ENCODE peak calls at places on chromosomes 13 and 19, in five cellular contexts. One of them, this sample, is unnamed.

GRCh38 chr19:28560786-28561185 is 652.2 kb downstream of the UQCRFS1 start:
- DNase-seq in CD8-positive, alpha-beta memory T cell: no peak
- DNase-seq in pancreas: no peak
- DNase-seq in astrocyte: no peak
- DNase-seq in thoracic aorta: no peak
- DNase-seq in this sample: no peak

GRCh38 chr19:29277107-29277506 is 64.2 kb upstream of the UQCRFS1 start:
- DNase-seq in astrocyte: no peak
- DNase-seq in CD8-positive, alpha-beta memory T cell: peak
- DNase-seq in pancreas: no peak
- DNase-seq in thoracic aorta: no peak
- DNase-seq in this sample: no peak

GRCh38 chr13:61908906-61909305 is 493.3 kb upstream of the PCDH20 start:
- DNase-seq in thoracic aorta: no peak
- DNase-seq in astrocyte: no peak
- DNase-seq in pancreas: no peak
- DNase-seq in CD8-positive, alpha-beta memory T cell: no peak
- DNase-seq in this sample: no peak

GRCh38 chr13:74061939-74062595 is 72.1 kb downstream of the KLF12 start:
- DNase-seq in pancreas: no peak
- DNase-seq in thoracic aorta: no peak
- DNase-seq in CD8-positive, alpha-beta memory T cell: no peak
- DNase-seq in astrocyte: peak
- DNase-seq in this sample: no peak

GRCh38 chr13:30715837-30716236 is 19.5 kb upstream of the ALOX5AP start:
- DNase-seq in CD8-positive, alpha-beta memory T cell: no peak
- DNase-seq in pancreas: no peak
- DNase-seq in astrocyte: no peak
- DNase-seq in thoracic aorta: no peak
- DNase-seq in this sample: peak

GRCh38 chr19:31419871-31420430 is 70.7 kb upstream of the TSHZ3 start:
- DNase-seq in pancreas: no peak
- DNase-seq in CD8-positive, alpha-beta memory T cell: no peak
- DNase-seq in thoracic aorta: no peak
- DNase-seq in astrocyte: no peak
- DNase-seq in this sample: no peak

GRCh38 chr13:79631260-79631659 is 150.3 kb downstream of the NDFIP2 start:
- DNase-seq in thoracic aorta: no peak
- DNase-seq in pancreas: no peak
- DNase-seq in astrocyte: peak
- DNase-seq in CD8-positive, alpha-beta memory T cell: no peak
- DNase-seq in this sample: peak

GRCh38 chr13:45895880-45896279 is 44.3 kb upstream of the SIAH3 start:
- DNase-seq in CD8-positive, alpha-beta memory T cell: no peak
- DNase-seq in thoracic aorta: no peak
- DNase-seq in pancreas: no peak
- DNase-seq in astrocyte: no peak
- DNase-seq in this sample: no peak

GRCh38 chr19:10863107-10863700 is 8.1 kb upstream of the CARM1 start:
- DNase-seq in thoracic aorta: no peak
- DNase-seq in pancreas: peak
- DNase-seq in CD8-positive, alpha-beta memory T cell: no peak
- DNase-seq in astrocyte: peak
- DNase-seq in this sample: peak

GRCh38 chr13:27536361-27537101 is 83.8 kb downstream of the LNX2 start:
- DNase-seq in CD8-positive, alpha-beta memory T cell: no peak
- DNase-seq in thoracic aorta: no peak
- DNase-seq in astrocyte: no peak
- DNase-seq in pancreas: no peak
- DNase-seq in this sample: peak

GRCh38 chr13:33677215-33677614 is 140.7 kb upstream of the RFC3 start:
- DNase-seq in thoracic aorta: no peak
- DNase-seq in astrocyte: no peak
- DNase-seq in CD8-positive, alpha-beta memory T cell: no peak
- DNase-seq in pancreas: no peak
- DNase-seq in this sample: no peak

GRCh38 chr13:113915012-113915763 is 51.3 kb upstream of the GAS6 start:
- DNase-seq in astrocyte: no peak
- DNase-seq in CD8-positive, alpha-beta memory T cell: no peak
- DNase-seq in thoracic aorta: no peak
- DNase-seq in pancreas: no peak
- DNase-seq in this sample: no peak

GRCh38 chr13:99199541-99200432 is 867 bp upstream of the UBAC2 start:
- DNase-seq in pancreas: no peak
- DNase-seq in CD8-positive, alpha-beta memory T cell: no peak
- DNase-seq in thoracic aorta: no peak
- DNase-seq in astrocyte: no peak
- DNase-seq in this sample: no peak

GRCh38 chr19:6228523-6229215 is 51.1 kb downstream of the MLLT1 start:
- DNase-seq in astrocyte: peak
- DNase-seq in thoracic aorta: no peak
- DNase-seq in pancreas: no peak
- DNase-seq in CD8-positive, alpha-beta memory T cell: no peak
- DNase-seq in this sample: no peak

GRCh38 chr19:2055871-2056809 is 5.1 kb upstream of the MKNK2 start:
- DNase-seq in pancreas: no peak
- DNase-seq in CD8-positive, alpha-beta memory T cell: no peak
- DNase-seq in astrocyte: peak
- DNase-seq in thoracic aorta: no peak
- DNase-seq in this sample: peak

GRCh38 chr13:59425211-59425721 is 738.5 kb downstream of the DIAPH3 start:
- DNase-seq in CD8-positive, alpha-beta memory T cell: no peak
- DNase-seq in thoracic aorta: no peak
- DNase-seq in astrocyte: peak
- DNase-seq in pancreas: no peak
- DNase-seq in this sample: peak

GRCh38 chr19:1756705-1757445 is 3.6 kb downstream of the ONECUT3 start:
- DNase-seq in CD8-positive, alpha-beta memory T cell: no peak
- DNase-seq in pancreas: no peak
- DNase-seq in thoracic aorta: no peak
- DNase-seq in astrocyte: no peak
- DNase-seq in this sample: no peak

GRCh38 chr19:51754770-51755169 is 3.1 kb upstream of the FPR1 start:
- DNase-seq in astrocyte: no peak
- DNase-seq in CD8-positive, alpha-beta memory T cell: no peak
- DNase-seq in thoracic aorta: no peak
- DNase-seq in pancreas: no peak
- DNase-seq in this sample: no peak

GRCh38 chr13:82797876-82798275 is 1084.4 kb downstream of the SLITRK1 start:
- DNase-seq in thoracic aorta: no peak
- DNase-seq in CD8-positive, alpha-beta memory T cell: no peak
- DNase-seq in astrocyte: no peak
- DNase-seq in pancreas: no peak
- DNase-seq in this sample: no peak

GRCh38 chr19:48424694-48425219 is 21.0 kb upstream of the GRWD1 start:
- DNase-seq in thoracic aorta: no peak
- DNase-seq in CD8-positive, alpha-beta memory T cell: no peak
- DNase-seq in pancreas: no peak
- DNase-seq in astrocyte: peak
- DNase-seq in this sample: peak

GRCh38 chr13:87498681-87499080 is 172.5 kb upstream of the SLITRK5 start:
- DNase-seq in CD8-positive, alpha-beta memory T cell: no peak
- DNase-seq in pancreas: no peak
- DNase-seq in astrocyte: peak
- DNase-seq in thoracic aorta: no peak
- DNase-seq in this sample: peak

GRCh38 chr13:112001571-112001970 is 65.4 kb upstream of the SOX1 start:
- DNase-seq in CD8-positive, alpha-beta memory T cell: no peak
- DNase-seq in pancreas: no peak
- DNase-seq in thoracic aorta: no peak
- DNase-seq in astrocyte: no peak
- DNase-seq in this sample: no peak

GRCh38 chr13:110229905-110230563 is 76.9 kb downstream of the COL4A1 start:
- DNase-seq in CD8-positive, alpha-beta memory T cell: no peak
- DNase-seq in pancreas: no peak
- DNase-seq in thoracic aorta: no peak
- DNase-seq in astrocyte: no peak
- DNase-seq in this sample: no peak

GRCh38 chr19:50835103-50835784 is 1.9 kb upstream of the KLK15 start:
- DNase-seq in thoracic aorta: no peak
- DNase-seq in CD8-positive, alpha-beta memory T cell: no peak
- DNase-seq in astrocyte: no peak
- DNase-seq in pancreas: no peak
- DNase-seq in this sample: peak

GRCh38 chr19:31226536-31226935 is 122.7 kb downstream of the TSHZ3 start:
- DNase-seq in thoracic aorta: no peak
- DNase-seq in CD8-positive, alpha-beta memory T cell: no peak
- DNase-seq in astrocyte: no peak
- DNase-seq in pancreas: no peak
- DNase-seq in this sample: no peak

DNA sequence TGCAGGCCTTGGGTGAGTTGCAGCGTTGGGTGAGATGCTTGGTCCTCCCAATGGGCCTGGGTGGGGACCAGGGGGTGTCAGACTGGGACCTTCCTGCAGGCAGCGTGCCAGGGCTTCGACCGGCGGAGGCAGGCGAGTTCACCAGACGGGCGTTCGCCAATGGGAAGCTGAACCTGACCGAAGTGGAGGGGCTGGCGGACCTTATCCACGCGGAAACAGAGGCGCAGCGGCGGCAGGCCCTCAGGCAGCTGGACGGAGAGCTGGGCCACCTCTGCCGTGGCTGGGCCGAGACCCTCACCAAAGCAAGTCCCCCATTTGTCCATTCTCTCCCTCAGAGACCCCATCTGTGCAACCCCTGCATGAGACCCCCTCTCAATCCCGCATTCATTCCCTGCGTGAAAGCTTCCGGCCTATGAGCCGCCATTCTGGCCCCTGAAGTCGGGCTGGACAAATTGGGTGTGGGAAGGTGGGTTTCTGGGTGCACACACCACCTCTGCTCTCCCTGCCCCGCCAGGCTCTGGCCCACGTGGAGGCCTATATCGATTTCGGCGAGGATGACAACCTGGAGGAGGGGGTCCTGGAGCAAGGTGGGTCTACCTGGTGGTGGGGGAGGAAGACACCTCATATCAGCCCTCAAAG is 1.2 kb downstream of the GTPBP3 start:
- DNase-seq in pancreas: no peak
- DNase-seq in CD8-positive, alpha-beta memory T cell: no peak
- DNase-seq in thoracic aorta: no peak
- DNase-seq in astrocyte: no peak
- DNase-seq in this sample: no peak
- H3K4me3 ChIP-seq in pancreas: peak
- H3K4me3 ChIP-seq in CD8-positive, alpha-beta memory T cell: peak
- H3K4me3 ChIP-seq in thoracic aorta: peak
- H3K4me3 ChIP-seq in astrocyte: peak
- H3K4me3 ChIP-seq in this sample: peak

DNA sequence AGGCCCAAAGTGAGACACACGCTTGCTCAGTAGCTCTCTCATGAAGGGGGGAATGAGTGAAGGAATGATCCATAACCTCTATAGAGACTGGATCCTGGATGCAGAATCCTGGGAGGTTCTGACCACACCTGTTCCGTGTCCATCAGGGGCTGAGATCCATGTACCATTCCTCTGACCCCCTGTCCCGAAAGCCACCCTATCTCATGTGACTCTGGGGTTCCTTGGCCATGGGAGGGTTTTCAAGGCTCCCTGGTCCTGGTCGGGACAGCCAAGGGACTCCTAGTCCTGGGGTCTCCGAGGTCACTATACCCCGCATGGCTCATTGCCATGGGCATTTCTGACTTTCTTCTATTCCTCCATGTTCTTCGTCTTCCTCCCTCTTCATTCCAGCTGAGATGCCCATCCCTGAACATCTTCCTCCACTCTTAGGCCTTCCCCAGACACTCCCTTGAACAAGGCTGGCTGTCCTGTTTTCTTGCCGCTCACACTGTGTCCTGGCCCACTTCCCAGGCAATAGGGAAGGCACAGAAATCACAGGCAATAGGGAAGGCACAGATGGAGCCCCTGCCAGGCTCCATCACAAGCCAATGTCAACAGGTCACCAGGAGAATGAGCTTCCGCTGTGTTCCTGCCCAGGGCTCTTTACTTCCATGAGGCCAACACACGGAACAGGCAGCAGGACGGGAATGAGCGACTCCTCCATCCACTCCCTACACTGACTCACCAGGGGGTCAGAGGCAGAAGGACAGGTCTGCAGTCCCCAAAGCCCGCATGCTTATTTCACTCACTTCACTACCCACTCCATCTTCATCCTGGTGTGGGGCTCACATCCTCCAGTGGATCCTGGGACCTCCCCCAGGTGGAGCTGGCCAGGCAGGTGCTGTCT is 3.2 kb downstream of the CEACAM5 start:
- DNase-seq in thoracic aorta: no peak
- DNase-seq in pancreas: no peak
- DNase-seq in CD8-positive, alpha-beta memory T cell: no peak
- DNase-seq in astrocyte: no peak
- DNase-seq in this sample: no peak
- H3K4me3 ChIP-seq in thoracic aorta: no peak
- H3K4me3 ChIP-seq in pancreas: no peak
- H3K4me3 ChIP-seq in CD8-positive, alpha-beta memory T cell: no peak
- H3K4me3 ChIP-seq in astrocyte: no peak
- H3K4me3 ChIP-seq in this sample: no peak

DNA sequence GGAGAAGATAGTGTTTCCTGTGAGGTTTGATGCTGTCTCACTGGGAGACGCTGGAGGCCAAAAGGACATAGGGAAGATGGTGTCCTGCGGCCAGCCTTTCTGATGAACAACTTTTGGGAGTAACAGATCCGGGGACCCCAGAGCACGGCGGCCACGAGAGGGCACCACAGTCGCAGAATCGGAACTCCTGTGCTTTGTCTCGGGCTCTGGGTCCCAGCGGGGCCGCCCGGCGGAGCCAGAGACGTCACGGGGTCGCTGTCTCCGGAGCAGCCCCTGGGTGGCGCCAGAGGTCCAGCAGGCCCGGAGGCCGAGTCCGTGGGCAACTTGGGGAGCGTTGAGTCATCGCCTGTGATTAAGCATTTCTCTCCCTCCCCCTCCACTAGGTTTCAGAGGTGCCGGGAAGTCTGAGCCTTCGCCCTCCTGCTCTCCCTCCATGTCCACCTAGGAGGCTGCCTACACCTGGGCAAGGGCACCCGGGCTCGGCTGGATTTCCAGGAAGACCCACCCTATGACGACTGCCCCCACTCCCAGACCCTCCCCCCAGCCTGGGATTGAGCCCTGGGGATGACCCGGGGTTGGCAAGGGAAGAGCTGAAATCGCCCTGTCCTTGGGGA is 3.2 kb downstream of the NANOS3 start:
- DNase-seq in CD8-positive, alpha-beta memory T cell: peak
- DNase-seq in thoracic aorta: peak
- DNase-seq in astrocyte: peak
- DNase-seq in pancreas: peak
- DNase-seq in this sample: peak
- H3K4me3 ChIP-seq in CD8-positive, alpha-beta memory T cell: peak
- H3K4me3 ChIP-seq in thoracic aorta: peak
- H3K4me3 ChIP-seq in astrocyte: peak
- H3K4me3 ChIP-seq in pancreas: peak
- H3K4me3 ChIP-seq in this sample: peak

GRCh38 chr19:13023666-13024065 is 28.4 kb downstream of the NFIX start:
- DNase-seq in pancreas: no peak
- DNase-seq in thoracic aorta: no peak
- DNase-seq in astrocyte: no peak
- DNase-seq in CD8-positive, alpha-beta memory T cell: no peak
- DNase-seq in this sample: no peak

GRCh38 chr19:13024126-13024957 is 29.1 kb downstream of the NFIX start:
- DNase-seq in thoracic aorta: no peak
- DNase-seq in astrocyte: no peak
- DNase-seq in CD8-positive, alpha-beta memory T cell: no peak
- DNase-seq in pancreas: no peak
- DNase-seq in this sample: no peak

GRCh38 chr19:13022111-13022858 is 27.0 kb downstream of the NFIX start:
- DNase-seq in thoracic aorta: no peak
- DNase-seq in astrocyte: peak
- DNase-seq in pancreas: no peak
- DNase-seq in CD8-positive, alpha-beta memory T cell: no peak
- DNase-seq in this sample: no peak

GRCh38 chr19:13024958-13025653 is 29.8 kb downstream of the NFIX start:
- DNase-seq in CD8-positive, alpha-beta memory T cell: no peak
- DNase-seq in pancreas: no peak
- DNase-seq in thoracic aorta: no peak
- DNase-seq in astrocyte: no peak
- DNase-seq in this sample: no peak

GRCh38 chr19:13022859-13023636 is 27.8 kb downstream of the NFIX start:
- DNase-seq in thoracic aorta: no peak
- DNase-seq in CD8-positive, alpha-beta memory T cell: no peak
- DNase-seq in pancreas: peak
- DNase-seq in astrocyte: peak
- DNase-seq in this sample: peak
- H3K4me3 ChIP-seq in thoracic aorta: peak
- H3K4me3 ChIP-seq in CD8-positive, alpha-beta memory T cell: peak
- H3K4me3 ChIP-seq in pancreas: peak
- H3K4me3 ChIP-seq in astrocyte: peak
- H3K4me3 ChIP-seq in this sample: peak